ENCODE peak calls at places on chromosome 14, in ten cellular contexts. F, T, R, Q, A, S, H, I, Z and Y are unnamed samples.

GRCh38 chr14:72644758-72645489 is 249.0 kb downstream of the DPF3 start:
- DNase-seq in F (no peak), T (no peak), R (no peak), Q (no peak), A (no peak), S (no peak), H (no peak), I (no peak), Z (no peak), Y (no peak)

GRCh38 chr14:57487771-57488170 is 5.9 kb downstream of the CCDC198 start:
- DNase-seq in F (no peak), T (no peak), R (no peak), Q (no peak), A (no peak), S (peak; percentile 13), H (no peak), I (peak; percentile 6), Z (peak; percentile 74), Y (no peak)

GRCh38 chr14:67411820-67412421 is at the start of gene PLEK2:
- DNase-seq in F (peak; percentile 42), T (no peak), R (peak; percentile 74), Q (no peak), A (peak; percentile 80), S (peak; percentile 27), H (no peak), I (peak; percentile 54), Z (peak; percentile 42), Y (peak; percentile 69)

GRCh38 chr14:69553221-69553620 is 21.4 kb downstream of the CCDC177 start:
- DNase-seq in F (no peak), T (no peak), R (peak; percentile 66), Q (no peak), A (no peak), S (peak; percentile 93), H (no peak), I (peak; percentile 80), Z (peak; percentile 75), Y (no peak)

GRCh38 chr14:104865069-104865630 is at the start of gene CEP170B:
- DNase-seq in F (peak; percentile 55), T (no peak), R (peak; percentile 43), Q (no peak), A (peak; percentile 68), S (no peak), H (peak; percentile 85), I (no peak), Z (peak; percentile 28), Y (peak; percentile 71)

GRCh38 chr14:33702293-33702692 is 248.6 kb downstream of the EGLN3 start:
- DNase-seq in F (no peak), T (no peak), R (no peak), Q (no peak), A (no peak), S (no peak), H (no peak), I (no peak), Z (no peak), Y (no peak)

GRCh38 chr14:104290756-104291122 is 152.4 kb downstream of the KIF26A start:
- DNase-seq in F (no peak), T (no peak), R (peak; percentile 13), Q (no peak), A (no peak), S (no peak), H (no peak), I (no peak), Z (no peak), Y (no peak)

GRCh38 chr14:57486767-57487379 is 6.8 kb downstream of the CCDC198 start:
- DNase-seq in F (no peak), T (peak; percentile 8), R (no peak), Q (peak; percentile 49), A (no peak), S (peak; percentile 57), H (peak; percentile 20), I (peak; percentile 61), Z (peak; percentile 53), Y (no peak)

GRCh38 chr14:95098984-95099599 is 58.2 kb downstream of the DICER1 start:
- DNase-seq in F (peak; percentile 72), T (peak; percentile 65), R (peak; percentile 64), Q (peak; percentile 46), A (peak; percentile 63), S (peak; percentile 76), H (peak; percentile 30), I (peak; percentile 85), Z (peak; percentile 51), Y (no peak)

GRCh38 chr14:46887144-46887543 is 235.6 kb upstream of the RPL10L start:
- DNase-seq in F (no peak), T (no peak), R (no peak), Q (no peak), A (no peak), S (no peak), H (no peak), I (no peak), Z (no peak), Y (no peak)

GRCh38 chr14:61257469-61258057 is 23.6 kb downstream of the TMEM30B start:
- DNase-seq in F (no peak), T (no peak), R (no peak), Q (no peak), A (no peak), S (no peak), H (no peak), I (no peak), Z (no peak), Y (no peak)

GRCh38 chr14:103204852-103205540 is 81.7 kb downstream of the TNFAIP2 start:
- DNase-seq in F (no peak), T (no peak), R (no peak), Q (no peak), A (no peak), S (peak; percentile 65), H (peak; percentile 73), I (peak; percentile 41), Z (peak; percentile 44), Y (no peak)

GRCh38 chr14:77579065-77579464 is 37.4 kb downstream of the SPTLC2 start:
- DNase-seq in F (no peak), T (no peak), R (no peak), Q (no peak), A (no peak), S (peak; percentile 68), H (no peak), I (peak; percentile 50), Z (peak; percentile 16), Y (no peak)

GRCh38 chr14:51446771-51447170 is 204.9 kb upstream of the FRMD6 start:
- DNase-seq in F (no peak), T (no peak), R (no peak), Q (no peak), A (no peak), S (no peak), H (no peak), I (peak; percentile 44), Z (peak; percentile 17), Y (no peak)

GRCh38 chr14:83470959-83471358 is 1937.3 kb upstream of the SEL1L start:
- DNase-seq in F (no peak), T (no peak), R (no peak), Q (no peak), A (no peak), S (no peak), H (no peak), I (no peak), Z (no peak), Y (no peak)

GRCh38 chr14:106442857-106443256 is 916.5 kb downstream of the TMEM121 start:
- DNase-seq in F (no peak), T (no peak), R (no peak), Q (no peak), A (no peak), S (no peak), H (peak; percentile 12), I (no peak), Z (no peak), Y (no peak)

GRCh38 chr14:44081146-44081545 is 425.9 kb downstream of the FSCB start:
- DNase-seq in F (no peak), T (no peak), R (no peak), Q (no peak), A (no peak), S (no peak), H (no peak), I (peak; percentile 9), Z (no peak), Y (no peak)

GRCh38 chr14:20799444-20799843 is 3.2 kb downstream of the RNASE1 start:
- DNase-seq in F (no peak), T (no peak), R (no peak), Q (no peak), A (no peak), S (no peak), H (no peak), I (no peak), Z (no peak), Y (no peak)
- H3K4me3 ChIP-seq in F (peak overlapping the region; percentile 55), T (no peak overlapping the region), R (no peak overlapping the region), Q (no peak overlapping the region), A (no peak overlapping the region), S (no peak overlapping the region), H (peak overlapping the region; percentile 24), I (no peak overlapping the region), Z (no peak overlapping the region), Y (no peak overlapping the region)

GRCh38 chr14:50263321-50263720 is 31.9 kb upstream of the SOS2 start:
- DNase-seq in F (no peak), T (no peak), R (no peak), Q (no peak), A (no peak), S (no peak), H (no peak), I (no peak), Z (no peak), Y (no peak)
- TF ChIP-seq CTCF in F (no peak), T (no peak), R (no peak), Q (no peak), A (no peak), S (no peak), H (no peak), I (no peak), Z (no peak), Y (no peak)

GRCh38 chr14:55026441-55026792 is 482 bp downstream of the WDHD1 start:
- DNase-seq in F (no peak), T (no peak), R (no peak), Q (no peak), A (no peak), S (no peak), H (no peak), I (no peak), Z (no peak), Y (no peak)

GRCh38 chr14:55028066-55028465 is 1.0 kb downstream of the SOCS4 start:
- DNase-seq in F (no peak), T (no peak), R (no peak), Q (no peak), A (no peak), S (no peak), H (no peak), I (no peak), Z (no peak), Y (no peak)

GRCh38 chr14:55026793-55027560 is at the start of the genes SOCS4 and WDHD1:
- DNase-seq in F (peak; percentile 95), T (peak; percentile 86), R (peak; percentile 97), Q (peak; percentile 59), A (peak; percentile 96), S (peak; percentile 88), H (peak; percentile 92), I (peak; percentile 93), Z (peak; percentile 91), Y (peak; percentile 96)

GRCh38 chr14:55025948-55026347 is 951 bp downstream of the WDHD1 start:
- DNase-seq in F (no peak), T (no peak), R (no peak), Q (no peak), A (no peak), S (no peak), H (no peak), I (no peak), Z (no peak), Y (no peak)

GRCh38 chr14:55028476-55028875 is 1.4 kb downstream of the SOCS4 start:
- DNase-seq in F (no peak), T (no peak), R (no peak), Q (no peak), A (no peak), S (no peak), H (no peak), I (no peak), Z (no peak), Y (no peak)
- H3K4me3 ChIP-seq in F (peak overlapping the region; percentile 79), T (no peak overlapping the region), R (no peak overlapping the region), Q (peak overlapping the region; percentile 68), A (peak overlapping the region; percentile 81), S (peak overlapping the region; percentile 96), H (peak overlapping the region; percentile 93), I (peak overlapping the region; percentile 67), Z (peak overlapping the region; percentile 86), Y (no peak overlapping the region)

GRCh38 chr14:22163051-22163450 is 426.0 kb downstream of the DAD1 start:
- DNase-seq in F (no peak), T (no peak), R (no peak), Q (no peak), A (no peak), S (no peak), H (no peak), I (peak; percentile 32), Z (no peak), Y (no peak)
- TF ChIP-seq CTCF in F (no peak), T (no peak), R (no peak), Q (no peak), A (no peak), S (no peak), H (peak; percentile 7), I (peak; percentile 17), Z (no peak), Y (no peak)